ENCODE peak calls at places on chromosomes 2 and 18, in five cellular contexts. I is lower lobe of right lung, L is mucosa of descending colon, P is suprapubic skin, E is H1. Z is an unnamed sample.

GRCh38 chr2:48448274-48449061 is 81.5 kb upstream of the STON1 start:
- DNase-seq in I (no peak), L (no peak), P (no peak), E (no peak), Z (peak; percentile 75)

GRCh38 chr18:13137041-13137938 is 81.3 kb upstream of the LDLRAD4 start:
- DNase-seq in I (peak; percentile 68), L (peak; percentile 50), P (no peak), E (no peak), Z (no peak)

GRCh38 chr2:74119912-74120825 is 27.5 kb downstream of the BOLA3 start:
- DNase-seq in I (peak; percentile 90), L (peak; percentile 90), P (peak; percentile 85), E (peak; percentile 82), Z (peak; percentile 45)

GRCh38 chr18:10421859-10422258 is 32.6 kb upstream of the APCDD1 start:
- DNase-seq in I (no peak), L (no peak), P (no peak), E (no peak), Z (peak; percentile 82)

GRCh38 chr2:58541511-58541910 is 300.4 kb upstream of the FANCL start:
- DNase-seq in I (no peak), L (no peak), P (no peak), E (no peak), Z (no peak)

GRCh38 chr2:119803101-119803500 is 43.4 kb downstream of the PTPN4 start:
- DNase-seq in I (no peak), L (no peak), P (no peak), E (no peak), Z (no peak)

GRCh38 chr2:208511016-208511415 is 104.4 kb downstream of the PTH2R start:
- DNase-seq in I (no peak), L (no peak), P (no peak), E (no peak), Z (no peak)

GRCh38 chr2:40445467-40445866 is 6.4 kb downstream of the SLC8A1 start:
- DNase-seq in I (no peak), L (no peak), P (no peak), E (no peak), Z (no peak)

GRCh38 chr2:32039447-32040219 is at the start of gene DPY30:
- DNase-seq in I (peak; percentile 96), L (peak; percentile 93), P (peak; percentile 91), E (peak; percentile 94), Z (peak; percentile 79)

GRCh38 chr2:119223521-119224390 is at the start of gene STEAP3:
- DNase-seq in I (peak; percentile 82), L (peak; percentile 79), P (peak; percentile 80), E (peak; percentile 84), Z (no peak)

GRCh38 chr2:188695953-188696352 is 278.2 kb upstream of the COL3A1 start:
- DNase-seq in I (no peak), L (no peak), P (no peak), E (no peak), Z (peak; percentile 95)

GRCh38 chr2:152407806-152408205 is 72.8 kb downstream of the FMNL2 start:
- DNase-seq in I (no peak), L (no peak), P (no peak), E (no peak), Z (no peak)

GRCh38 chr2:152408260-152408659 is 73.3 kb downstream of the FMNL2 start:
- DNase-seq in I (no peak), L (no peak), P (no peak), E (no peak), Z (no peak)

GRCh38 chr2:152406836-152407161 is 71.8 kb downstream of the FMNL2 start:
- DNase-seq in I (no peak), L (no peak), P (no peak), E (no peak), Z (no peak)

GRCh38 chr2:152406119-152406835 is 71.3 kb downstream of the FMNL2 start:
- DNase-seq in I (no peak), L (no peak), P (no peak), E (no peak), Z (no peak)

DNA sequence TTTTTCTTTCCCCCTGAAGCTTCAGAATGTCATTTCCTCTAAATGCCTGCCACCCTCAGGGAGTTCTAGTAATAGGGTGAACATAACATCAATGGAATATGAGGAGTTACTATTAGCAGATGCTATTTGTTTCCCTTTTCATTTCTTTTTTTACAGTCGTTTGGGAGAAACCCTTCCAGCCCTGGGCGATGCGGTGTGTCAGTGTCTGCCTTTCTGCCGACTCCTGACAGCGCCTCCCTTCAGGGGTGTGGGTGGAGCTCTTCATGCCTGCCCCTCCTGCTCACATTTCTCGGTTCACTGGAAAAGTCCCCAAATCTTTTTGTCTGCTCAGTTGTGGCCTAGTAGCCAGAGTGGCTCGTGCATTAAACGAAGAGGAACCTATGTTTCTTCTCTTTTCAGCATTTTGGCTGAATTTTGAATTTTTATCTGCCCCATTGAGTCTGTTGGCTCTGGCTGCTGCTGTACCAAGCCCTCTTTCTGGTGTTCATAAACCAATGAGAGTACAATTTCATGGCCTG is 72.3 kb downstream of the FMNL2 start:
- DNase-seq in I (no peak), L (peak; percentile 47), P (no peak), E (peak; percentile 58), Z (no peak)
- H3K4me3 ChIP-seq in I (peak overlapping the region; percentile 24), L (no peak overlapping the region), P (peak overlapping the region; percentile 17), E (no peak overlapping the region), Z (no peak overlapping the region)

DNA sequence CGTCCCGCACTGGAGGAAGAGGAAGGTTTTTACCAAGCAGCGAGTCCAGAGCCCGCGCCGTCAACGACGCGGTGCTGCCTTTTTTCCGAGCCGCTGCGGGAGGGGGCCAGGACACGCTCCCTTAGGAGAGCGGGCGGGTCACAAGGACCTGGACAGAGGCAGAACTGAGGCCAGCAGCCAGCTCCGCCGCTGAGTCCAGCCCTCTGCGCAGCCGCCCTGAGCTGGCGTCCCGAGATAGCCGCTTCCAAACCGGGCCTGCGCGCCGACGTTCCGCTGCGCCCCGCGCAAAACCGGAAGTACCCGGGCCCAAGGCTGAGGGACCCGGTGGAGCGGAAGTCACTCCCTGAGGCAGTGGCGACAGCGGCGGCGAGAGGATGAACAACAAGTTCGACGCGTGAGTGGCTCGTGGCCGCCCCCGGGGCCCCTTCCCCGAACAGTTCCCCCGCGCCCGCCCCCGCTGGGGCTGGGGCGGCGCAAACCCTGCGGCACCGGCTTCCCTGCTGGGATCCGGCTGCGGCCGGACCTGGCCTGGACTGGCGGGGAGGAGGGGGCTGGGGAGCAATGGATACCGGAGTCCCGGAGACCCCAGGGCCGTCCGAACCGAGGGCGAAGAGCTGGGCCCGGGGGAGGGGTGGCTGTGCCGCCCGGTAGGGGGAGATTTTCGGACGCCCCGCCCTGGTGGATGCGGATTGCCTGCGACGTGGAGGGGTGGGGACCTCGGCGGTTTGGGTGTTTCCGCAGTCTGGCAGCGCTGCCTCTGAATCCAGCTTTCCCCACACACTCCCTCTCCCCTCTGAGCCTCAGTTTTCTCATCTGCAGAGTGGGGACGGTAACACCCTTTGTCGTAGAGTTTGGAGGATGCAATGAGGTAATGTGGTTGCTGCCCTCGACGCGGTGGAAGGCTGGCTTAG is at the start of the genes EIF4E2 and TIGD1:
- DNase-seq in I (peak; percentile 96), L (peak; percentile 93), P (peak; percentile 96), E (peak; percentile 94), Z (peak; percentile 82)
- TF ChIP-seq CTCF in I (peak; percentile 43), L (no peak), P (no peak), E (peak; percentile 18), Z (peak; percentile 5)

GRCh38 chr2:127066942-127067341 is 40.0 kb downstream of the BIN1 start:
- DNase-seq in I (no peak), L (peak; percentile 44), P (peak; percentile 89), E (no peak), Z (no peak)

GRCh38 chr2:127064642-127065250 is 42.2 kb downstream of the BIN1 start:
- DNase-seq in I (peak; percentile 86), L (peak; percentile 69), P (peak; percentile 96), E (no peak), Z (peak; percentile 84)

GRCh38 chr2:127065932-127066318 is 41.0 kb downstream of the BIN1 start:
- DNase-seq in I (no peak), L (no peak), P (no peak), E (no peak), Z (no peak)

GRCh38 chr2:127063701-127064590 is 43.0 kb downstream of the BIN1 start:
- DNase-seq in I (no peak), L (no peak), P (no peak), E (no peak), Z (no peak)

DNA sequence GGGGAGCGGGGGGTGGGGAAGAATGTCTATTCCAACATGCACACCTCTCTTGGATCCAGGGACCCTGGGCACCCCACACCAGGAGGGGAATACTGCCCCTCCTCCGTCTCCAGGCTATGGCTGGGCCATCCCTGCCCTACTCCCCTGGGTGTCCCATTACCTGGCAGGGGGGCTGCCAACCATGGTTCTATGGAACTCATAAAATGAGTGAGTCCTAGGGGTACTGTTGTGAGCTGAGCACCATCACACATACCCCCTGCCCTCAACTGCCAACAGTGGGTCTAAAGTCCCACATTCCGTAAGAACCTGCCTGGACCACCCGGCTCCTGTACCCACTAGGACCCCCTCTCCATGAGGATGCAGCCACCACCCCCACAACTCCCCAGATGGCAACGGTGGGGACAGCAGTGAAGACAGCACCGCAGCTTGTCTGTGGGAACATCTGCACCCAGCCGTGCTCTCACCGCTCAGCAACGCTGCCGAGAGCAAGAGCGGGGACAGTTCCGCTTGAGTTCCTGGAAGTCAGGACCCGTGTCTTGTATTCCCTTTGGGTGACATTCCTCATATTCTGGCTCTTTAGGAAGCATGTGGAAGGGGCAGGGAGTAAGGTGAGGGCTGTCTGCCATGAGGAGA is 41.5 kb downstream of the BIN1 start:
- DNase-seq in I (no peak), L (no peak), P (no peak), E (no peak), Z (no peak)
- H3K4me3 ChIP-seq in I (no peak overlapping the region), L (no peak overlapping the region), P (no peak overlapping the region), E (no peak overlapping the region), Z (no peak overlapping the region)

GRCh38 chr2:85561280-85562212 is at the start of gene GGCX:
- DNase-seq in I (peak; percentile 98), L (peak; percentile 98), P (peak; percentile 97), E (peak; percentile 97), Z (peak; percentile 78)
- TF ChIP-seq CTCF in I (peak; percentile 12), L (no peak), P (no peak), E (no peak), Z (peak; percentile 10)

GRCh38 chr2:100192300-100192699 is 49.9 kb upstream of the AFF3 start:
- DNase-seq in I (no peak), L (no peak), P (no peak), E (no peak), Z (no peak)
- H3K4me3 ChIP-seq in I (peak overlapping the region; percentile 39), L (no peak overlapping the region), P (no peak overlapping the region), E (no peak overlapping the region), Z (no peak overlapping the region)

Z was measured in astrocyte of the cerebellum.